ENCODE peak calls at places on chromosomes 3 and 15, in four cellular contexts. D is A549; B is transverse colon; I is effector memory CD4-positive, alpha-beta T cell. L is an unnamed sample.

GRCh38 chr3:78951546-78951945 is 816.3 kb downstream of the ROBO1 start:
- DNase-seq in B (no peak), D (peak; percentile 17), I (no peak), L (no peak)

GRCh38 chr3:169722715-169723114 is 42.1 kb downstream of the TERC start:
- DNase-seq in I (no peak), B (no peak), D (no peak), L (no peak)

GRCh38 chr3:120339362-120339761 is 9.8 kb downstream of the LRRC58 start:
- DNase-seq in B (no peak), I (no peak), D (no peak), L (no peak)

GRCh38 chr3:123298903-123299302 is 97.2 kb downstream of the SEC22A start:
- DNase-seq in D (peak; percentile 33), B (no peak), I (no peak), L (no peak)

GRCh38 chr15:37698679-37699078 is 235.8 kb upstream of the TMCO5A start:
- DNase-seq in D (peak; percentile 2), I (no peak), B (no peak), L (no peak)

GRCh38 chr3:128385080-128385832 is 81.4 kb downstream of the DNAJB8 start:
- DNase-seq in D (no peak), B (peak; percentile 26), I (no peak), L (no peak)

GRCh38 chr3:69294014-69294771 is 91.7 kb downstream of the FRMD4B start:
- DNase-seq in B (no peak), I (no peak), D (peak; percentile 2), L (no peak)

GRCh38 chr15:74749832-74750231 is 1.2 kb downstream of the CYP1A2 start:
- DNase-seq in D (no peak), B (no peak), I (no peak), L (no peak)

GRCh38 chr15:83210619-83211018 is 3.0 kb upstream of the HDGFL3 start:
- DNase-seq in I (no peak), D (no peak), B (no peak), L (no peak)

GRCh38 chr15:28932361-28932760 is 46.6 kb downstream of the APBA2 start:
- DNase-seq in I (no peak), D (no peak), B (no peak), L (no peak)

GRCh38 chr15:54197995-54198394 is 219.8 kb downstream of the UNC13C start:
- DNase-seq in D (no peak), I (no peak), B (no peak), L (no peak)

GRCh38 chr15:36595625-36596024 is 16.2 kb downstream of the CDIN1 start:
- DNase-seq in D (no peak), I (no peak), B (no peak), L (no peak)

GRCh38 chr15:36594556-36595090 is 15.2 kb downstream of the CDIN1 start:
- DNase-seq in D (no peak), I (no peak), B (no peak), L (no peak)

GRCh38 chr15:36590838-36591237 is 11.4 kb downstream of the CDIN1 start:
- DNase-seq in B (no peak), I (no peak), D (no peak), L (no peak)

GRCh38 chr15:36589971-36590370 is 10.5 kb downstream of the CDIN1 start:
- DNase-seq in I (no peak), D (no peak), B (no peak), L (no peak)

DNA sequence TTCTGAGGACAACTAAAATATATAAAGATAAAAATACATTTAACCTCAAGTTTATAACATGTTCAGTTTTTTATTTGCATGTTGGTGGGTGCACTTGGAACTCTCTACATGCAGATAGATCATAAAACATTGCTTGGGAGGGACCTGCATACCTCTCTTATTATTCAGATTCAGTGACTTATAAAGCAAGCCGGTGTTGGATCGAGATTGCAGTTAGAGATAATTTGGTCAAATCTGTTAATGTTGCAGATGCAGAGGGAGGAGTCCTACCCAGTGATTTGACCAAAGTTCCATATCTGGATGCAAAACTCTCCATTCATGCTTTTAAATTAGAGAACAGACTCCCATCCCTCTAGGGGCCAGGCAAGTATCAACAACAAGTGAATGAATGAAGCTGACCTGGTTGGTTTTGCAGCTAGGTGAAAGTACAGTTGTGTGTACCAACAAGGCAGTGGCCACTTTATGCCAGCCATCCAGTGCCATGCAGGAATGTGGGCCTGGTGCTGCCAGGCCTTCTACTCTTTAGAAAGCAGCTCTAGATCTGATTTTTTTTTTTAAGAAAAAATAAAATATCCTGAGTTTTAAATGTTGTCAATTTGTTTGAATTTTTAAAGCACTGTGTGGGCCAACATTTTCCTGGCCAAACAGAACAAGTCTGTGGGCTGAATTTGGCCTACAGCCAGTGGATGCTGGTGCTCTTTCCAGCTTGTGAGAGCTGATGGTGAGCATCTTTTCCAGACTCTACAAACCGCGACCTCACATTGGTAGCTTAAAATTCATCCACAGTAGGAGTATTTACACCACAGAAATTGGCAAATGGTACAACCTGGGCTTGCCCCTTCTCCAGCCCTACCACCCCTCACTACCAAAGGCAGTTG is 12.3 kb downstream of the CDIN1 start:
- DNase-seq in D (peak; percentile 10), I (no peak), B (no peak), L (no peak)
- H3K27ac ChIP-seq in D (no peak overlapping the region), I (no peak overlapping the region), B (no peak overlapping the region), L (no peak overlapping the region)

GRCh38 chr3:171258316-171258715 is 201.9 kb downstream of the TNIK start:
- DNase-seq in I (no peak), D (no peak), B (no peak), L (no peak)
- H3K27ac ChIP-seq in I (peak overlapping the region; percentile 58), D (no peak overlapping the region), B (peak overlapping the region; percentile 21), L (peak overlapping the region; percentile 32)

DNA sequence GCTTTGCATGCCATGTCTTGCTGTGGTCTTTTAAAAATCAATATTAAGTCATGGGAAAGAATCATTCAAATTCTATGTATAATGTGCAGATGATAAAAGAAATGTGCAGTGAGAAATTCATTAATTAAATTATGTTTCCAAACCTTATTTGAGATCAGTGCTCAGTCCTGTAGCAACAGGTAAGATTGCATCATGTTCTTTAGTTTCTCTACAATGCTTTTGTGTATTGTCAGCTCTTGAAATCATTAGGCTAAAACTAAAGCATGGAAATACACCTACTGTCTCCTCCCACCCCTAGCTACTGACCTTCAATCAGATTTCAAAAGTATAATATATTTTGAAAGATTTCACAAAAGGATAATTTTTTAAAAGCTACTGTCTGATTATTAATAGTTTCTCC is 612.7 kb downstream of the ROBO2 start:
- DNase-seq in B (no peak), D (no peak), I (no peak), L (no peak)
- H3K27ac ChIP-seq in B (no peak overlapping the region), D (no peak overlapping the region), I (no peak overlapping the region), L (no peak overlapping the region)

GRCh38 chr15:97961067-97961954 is 808 bp downstream of the ARRDC4 start:
- DNase-seq in D (no peak), I (no peak), B (peak; percentile 66), L (no peak)
- H3K27ac ChIP-seq in D (peak overlapping the region; percentile 39), I (peak overlapping the region; percentile 71), B (peak overlapping the region; percentile 96), L (no peak overlapping the region)

GRCh38 chr3:151557068-151557467 is 96.2 kb upstream of the IGSF10 start:
- DNase-seq in D (no peak), I (no peak), B (no peak), L (no peak)

GRCh38 chr3:151559736-151560135 is 98.9 kb upstream of the IGSF10 start:
- DNase-seq in I (no peak), D (no peak), B (no peak), L (no peak)

GRCh38 chr3:151560750-151561149 is 99.9 kb upstream of the IGSF10 start:
- DNase-seq in I (no peak), D (no peak), B (no peak), L (no peak)

GRCh38 chr3:151556591-151556990 is 95.7 kb upstream of the IGSF10 start:
- DNase-seq in B (no peak), D (no peak), I (no peak), L (no peak)

GRCh38 chr3:151558621-151559020 is 97.8 kb upstream of the IGSF10 start:
- DNase-seq in I (no peak), B (no peak), D (no peak), L (no peak)
- H3K27ac ChIP-seq in I (no peak overlapping the region), B (no peak overlapping the region), D (no peak overlapping the region), L (no peak overlapping the region)

DNA sequence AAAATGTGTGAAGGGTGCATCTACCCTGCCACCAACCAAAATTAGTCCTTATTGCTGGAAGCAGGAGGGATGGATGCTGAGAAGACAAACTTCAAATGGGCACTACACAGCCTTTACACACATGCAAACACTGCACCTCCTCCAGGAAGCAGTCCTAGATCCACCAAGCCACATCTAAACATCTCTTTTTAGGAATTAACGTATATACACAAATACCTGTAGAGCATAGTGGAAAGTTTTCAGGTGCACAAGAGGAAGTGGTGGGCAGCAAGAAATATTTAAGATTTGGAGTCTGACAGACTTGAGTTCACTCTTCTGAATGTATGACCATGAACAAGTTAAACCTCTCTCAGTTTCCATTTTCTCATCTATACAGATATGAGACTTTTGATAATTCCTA is 456.6 kb upstream of the PROK2 start:
- DNase-seq in I (no peak), D (no peak), B (no peak), L (no peak)
- H3K27ac ChIP-seq in I (no peak overlapping the region), D (no peak overlapping the region), B (no peak overlapping the region), L (peak overlapping the region; percentile 90)

GRCh38 chr3:9248232-9249191 is 934 bp downstream of the SRGAP3 start:
- DNase-seq in I (no peak), D (no peak), B (peak; percentile 17), L (peak; percentile 25)
- H3K27ac ChIP-seq in I (no peak overlapping the region), D (no peak overlapping the region), B (peak overlapping the region; percentile 53), L (no peak overlapping the region)

GRCh38 chr3:178201714-178202113 is 334.5 kb upstream of the KCNMB2 start:
- DNase-seq in B (no peak), I (no peak), D (no peak), L (no peak)
- H3K27ac ChIP-seq in B (no peak overlapping the region), I (no peak overlapping the region), D (no peak overlapping the region), L (peak overlapping the region; percentile 74)

DNA sequence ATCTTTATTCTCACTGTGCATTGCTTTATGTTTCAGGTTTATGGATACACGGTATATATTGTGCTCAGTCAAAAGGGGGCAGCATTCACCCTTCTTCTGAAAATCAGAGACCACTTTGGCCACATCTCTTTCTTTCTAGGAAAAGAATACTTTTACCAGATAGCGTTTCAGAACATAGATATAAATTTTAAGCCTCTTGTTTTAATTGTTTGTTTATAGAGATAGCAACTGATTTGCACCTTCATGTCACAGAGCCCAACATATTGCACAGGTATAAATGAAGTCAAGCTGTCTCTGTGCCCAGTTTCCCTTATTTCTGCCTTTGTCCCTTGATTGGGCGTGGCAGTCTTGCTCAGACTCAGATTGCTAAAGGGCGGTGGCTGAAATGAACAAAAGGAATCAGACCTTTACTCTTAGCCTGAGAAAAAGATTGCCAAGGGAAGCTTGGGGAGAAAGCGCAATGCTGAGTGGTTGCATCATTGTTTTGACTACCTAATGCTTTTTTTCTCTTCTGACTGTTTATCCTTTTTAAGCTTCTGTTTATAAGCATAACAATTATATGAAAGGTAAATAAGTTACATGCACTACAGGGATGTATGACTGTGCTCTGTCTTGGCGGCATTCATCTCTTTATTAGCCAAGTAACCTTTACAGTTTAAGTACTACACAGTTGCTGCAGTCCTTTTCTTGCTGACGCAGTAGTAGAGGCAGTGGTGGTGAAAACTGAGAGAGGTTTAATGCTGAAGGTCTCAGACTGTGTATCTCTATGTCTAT is 70.8 kb upstream of the ZBTB20 start:
- DNase-seq in B (peak; percentile 52), D (peak; percentile 77), I (no peak), L (no peak)
- H3K27ac ChIP-seq in B (no peak overlapping the region), D (peak overlapping the region; percentile 44), I (no peak overlapping the region), L (no peak overlapping the region)

L was measured in caudate nucleus.